ENCODE peak calls at places on chromosome 4, in nine cellular contexts. S is cardiac muscle cell, K is neural progenitor cell, G is pancreas, P is LNCaP clone FGC, B is BE2C, Z is astrocyte of the cerebellum, T is astrocyte of the spinal cord, V is brain microvascular endothelial cell. D is an unnamed sample.

GRCh38 chr4:8746523-8747466 is 124.8 kb downstream of the HMX1 start:
- DNase-seq in S (no peak), K (no peak), G (no peak), P (no peak), B (no peak), Z (no peak), T (no peak), V (no peak), D (no peak)

GRCh38 chr4:84623661-84624060 is 40.7 kb downstream of the CDS1 start:
- DNase-seq in S (no peak), K (no peak), G (no peak), P (no peak), B (no peak), Z (no peak), T (no peak), V (no peak), D (no peak)

GRCh38 chr4:182245041-182245440 is 1.8 kb downstream of the TENM3 start:
- DNase-seq in S (no peak), K (peak), G (no peak), P (no peak), B (no peak), Z (no peak), T (no peak), V (no peak), D (no peak)

GRCh38 chr4:100935090-100935489 is 412.2 kb downstream of the PPP3CA start:
- DNase-seq in S (no peak), K (no peak), G (no peak), P (peak), B (no peak), Z (no peak), T (no peak), V (no peak), D (no peak)

GRCh38 chr4:72858328-72858727 is 211.2 kb downstream of the COX18 start:
- DNase-seq in S (peak), K (no peak), G (no peak), P (no peak), B (no peak), Z (peak), T (peak), V (peak), D (no peak)

GRCh38 chr4:158523990-158524545 is 2.4 kb downstream of the RXFP1 start:
- DNase-seq in S (no peak), K (no peak), G (no peak), P (peak), B (no peak), Z (no peak), T (no peak), V (no peak), D (no peak)

GRCh38 chr4:84547211-84547610 is 35.7 kb upstream of the CDS1 start:
- DNase-seq in S (peak), K (no peak), G (no peak), P (no peak), B (no peak), Z (no peak), T (no peak), V (no peak), D (no peak)

GRCh38 chr4:150495550-150495949 is 86.4 kb upstream of the MAB21L2 start:
- DNase-seq in S (no peak), K (peak), G (no peak), P (no peak), B (no peak), Z (no peak), T (no peak), V (no peak), D (no peak)

GRCh38 chr4:57148831-57149230 is 38.6 kb upstream of the IGFBP7 start:
- DNase-seq in S (peak), K (no peak), G (no peak), P (no peak), B (no peak), Z (peak), T (peak), V (peak), D (no peak)

GRCh38 chr4:41143721-41144379 is 70.5 kb downstream of the APBB2 start:
- DNase-seq in S (peak), K (no peak), G (no peak), P (no peak), B (no peak), Z (no peak), T (no peak), V (no peak), D (no peak)

GRCh38 chr4:98643760-98644159 is 14.7 kb downstream of the TSPAN5 start:
- DNase-seq in S (no peak), K (no peak), G (no peak), P (no peak), B (no peak), Z (no peak), T (no peak), V (no peak), D (no peak)

GRCh38 chr4:155639674-155640529 is 26.7 kb upstream of the GUCY1A1 start:
- DNase-seq in S (no peak), K (no peak), G (no peak), P (no peak), B (no peak), Z (no peak), T (no peak), V (no peak), D (no peak)

GRCh38 chr4:163592207-163592606 is 97.7 kb downstream of the TMA16 start:
- DNase-seq in S (no peak), K (no peak), G (no peak), P (no peak), B (no peak), Z (no peak), T (no peak), V (no peak), D (no peak)

GRCh38 chr4:107888237-107888636 is 43.1 kb upstream of the CYP2U1 start:
- DNase-seq in S (no peak), K (peak), G (no peak), P (no peak), B (no peak), Z (no peak), T (no peak), V (no peak), D (no peak)

GRCh38 chr4:89838005-89838404 is 1.0 kb upstream of the SNCA start:
- DNase-seq in S (peak), K (peak), G (no peak), P (no peak), B (no peak), Z (no peak), T (peak), V (no peak), D (no peak)

GRCh38 chr4:41525129-41525528 is 12.8 kb upstream of the LIMCH1 start:
- DNase-seq in S (peak), K (peak), G (no peak), P (no peak), B (no peak), Z (peak), T (peak), V (peak), D (no peak)

DNA sequence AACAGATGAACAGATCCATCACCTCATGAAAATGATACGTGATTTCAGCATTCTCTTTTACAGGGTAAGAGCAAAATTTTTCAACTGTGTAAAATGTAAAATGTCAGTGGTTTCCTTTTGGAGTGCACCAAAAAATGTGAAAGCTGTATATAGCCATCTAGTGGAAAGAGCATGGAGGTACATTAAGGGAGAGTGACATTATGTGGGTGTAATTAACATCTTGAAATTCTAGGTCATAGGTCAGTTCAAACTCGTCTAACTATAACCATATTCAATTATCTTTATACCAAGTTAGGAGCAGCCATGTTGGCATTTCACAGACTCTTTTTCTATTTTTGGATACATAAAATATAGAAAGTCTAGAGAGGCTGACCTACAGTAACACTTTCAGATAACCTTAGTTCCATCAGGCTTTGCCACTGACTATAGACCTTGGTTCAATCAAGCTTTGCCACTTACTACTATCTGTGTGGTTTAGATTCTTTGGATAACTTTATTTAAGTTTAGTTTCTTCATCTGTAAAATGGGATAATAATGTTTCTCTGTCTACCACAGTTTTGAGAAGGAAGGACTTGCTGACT is 30.2 kb downstream of the NEIL3 start:
- DNase-seq in S (peak), K (no peak), G (no peak), P (no peak), B (no peak), Z (peak), T (peak), V (no peak), D (no peak)
- TF ChIP-seq CTCF in S (peak), K (peak), G (peak), P (peak), B (peak), Z (peak), T (peak), V (peak), D (peak)

DNA sequence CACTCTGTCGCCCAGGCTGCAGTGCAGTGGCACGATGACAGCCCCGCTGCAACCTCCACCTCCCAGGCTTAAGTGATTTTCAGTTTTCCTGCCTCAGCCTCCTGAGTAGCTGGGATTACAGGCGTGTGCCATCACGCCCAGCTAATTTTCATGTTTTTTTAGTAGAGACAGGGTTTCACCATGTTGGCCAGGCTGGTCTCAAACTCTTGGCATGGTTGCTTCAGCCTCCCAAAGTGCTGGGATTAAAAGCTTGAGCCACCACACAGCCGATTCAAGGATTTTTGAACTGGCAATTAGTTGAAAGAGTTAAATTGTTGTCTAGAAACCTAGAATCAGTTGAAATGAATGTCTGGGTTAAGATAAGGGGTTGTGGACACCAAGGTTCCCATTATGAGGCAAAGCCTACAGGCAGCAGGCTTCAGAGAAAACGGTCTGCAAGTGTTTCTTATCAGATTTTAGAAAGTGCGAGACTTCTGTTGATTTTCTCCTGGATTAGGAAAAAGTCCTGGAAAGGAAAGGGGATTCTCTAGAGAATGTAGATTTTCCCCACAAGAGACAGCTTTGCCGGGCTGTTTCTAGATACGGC is 8.3 kb upstream of the CCNI start:
- DNase-seq in S (no peak), K (no peak), G (no peak), P (no peak), B (no peak), Z (no peak), T (no peak), V (no peak), D (no peak)
- H3K4me3 ChIP-seq in S (no peak), K (no peak), G (no peak), P (no peak), B (no peak), Z (no peak), T (no peak), V (no peak), D (no peak)

GRCh38 chr4:102521570-102522553 is 20.7 kb downstream of the NFKB1 start:
- DNase-seq in S (no peak), K (no peak), G (no peak), P (no peak), B (no peak), Z (no peak), T (no peak), V (no peak), D (no peak)
- TF ChIP-seq CTCF in S (no peak), K (no peak), G (no peak), P (no peak), B (no peak), Z (no peak), T (no peak), V (no peak), D (no peak)

GRCh38 chr4:165095291-165095690 is 17.4 kb downstream of the TMEM192 start:
- DNase-seq in S (no peak), K (no peak), G (no peak), P (no peak), B (no peak), Z (no peak), T (no peak), V (no peak), D (no peak)

GRCh38 chr4:165096776-165097175 is 15.9 kb downstream of the TMEM192 start:
- DNase-seq in S (peak), K (peak), G (no peak), P (no peak), B (no peak), Z (no peak), T (peak), V (peak), D (no peak)

DNA sequence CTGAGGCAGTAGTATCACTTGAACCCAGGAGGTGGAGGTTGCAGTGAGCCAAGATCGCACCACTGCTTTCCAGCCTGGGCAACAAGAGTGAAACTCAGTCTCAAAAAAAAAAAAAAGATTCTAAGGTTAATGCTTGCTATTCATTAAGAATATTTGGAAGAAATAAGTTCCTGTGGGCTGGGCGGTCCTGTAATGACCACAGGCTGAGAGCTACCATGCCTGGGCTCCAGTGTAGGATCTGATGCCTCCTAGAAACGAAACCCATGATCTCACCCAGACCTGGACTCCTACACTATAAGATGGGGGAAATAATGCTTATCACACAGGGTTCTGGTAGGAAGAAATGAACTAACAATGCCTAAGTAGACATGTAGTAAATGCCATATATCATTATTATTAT is 17.8 kb downstream of the TMEM192 start:
- DNase-seq in S (no peak), K (no peak), G (no peak), P (no peak), B (no peak), Z (no peak), T (no peak), V (no peak), D (no peak)
- H3K4me3 ChIP-seq in S (no peak), K (no peak), G (no peak), P (no peak), B (no peak), Z (no peak), T (no peak), V (no peak), D (no peak)

GRCh38 chr4:6586715-6587325 is 11.8 kb downstream of the MAN2B2 start:
- DNase-seq in S (no peak), K (no peak), G (no peak), P (no peak), B (no peak), Z (no peak), T (no peak), V (no peak), D (no peak)
- TF ChIP-seq CTCF in S (no peak), K (no peak), G (no peak), P (no peak), B (no peak), Z (no peak), T (no peak), V (no peak), D (no peak)

DNA sequence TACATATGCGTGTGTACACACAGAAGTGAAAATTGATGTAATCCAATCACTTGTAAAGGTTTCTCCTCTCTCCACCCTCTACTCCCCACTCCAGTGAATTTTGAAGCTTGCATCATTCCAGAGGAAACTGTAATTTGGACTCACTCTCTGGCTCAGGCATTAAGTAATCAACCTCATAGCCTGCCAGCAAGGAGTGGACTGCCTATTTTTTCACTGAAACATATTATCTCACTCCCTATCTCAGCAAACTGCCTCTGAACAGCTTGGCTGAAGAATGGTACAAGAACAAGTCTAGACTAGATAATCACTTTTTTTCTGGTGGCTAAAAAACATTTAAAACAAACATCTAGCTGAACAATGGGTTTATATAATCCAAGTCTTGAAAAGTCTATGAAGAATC is 124.2 kb downstream of the C4orf51 start:
- DNase-seq in S (peak), K (no peak), G (no peak), P (no peak), B (no peak), Z (peak), T (peak), V (peak), D (no peak)
- H3K4me3 ChIP-seq in S (no peak), K (no peak), G (no peak), P (no peak), B (no peak), Z (no peak), T (no peak), V (no peak), D (no peak)

GRCh38 chr4:138669479-138670165 is 346.0 kb upstream of the NOCT start:
- DNase-seq in S (peak), K (no peak), G (no peak), P (no peak), B (no peak), Z (peak), T (peak), V (peak), D (no peak)

GRCh38 chr4:138670681-138671080 is 344.9 kb upstream of the NOCT start:
- DNase-seq in S (no peak), K (no peak), G (no peak), P (no peak), B (no peak), Z (no peak), T (no peak), V (no peak), D (no peak)

GRCh38 chr4:138666366-138666765 is 349.2 kb upstream of the NOCT start:
- DNase-seq in S (no peak), K (no peak), G (no peak), P (no peak), B (no peak), Z (no peak), T (no peak), V (no peak), D (no peak)

GRCh38 chr4:138665851-138666250 is 349.7 kb upstream of the NOCT start:
- DNase-seq in S (no peak), K (no peak), G (no peak), P (no peak), B (no peak), Z (no peak), T (no peak), V (no peak), D (no peak)

DNA sequence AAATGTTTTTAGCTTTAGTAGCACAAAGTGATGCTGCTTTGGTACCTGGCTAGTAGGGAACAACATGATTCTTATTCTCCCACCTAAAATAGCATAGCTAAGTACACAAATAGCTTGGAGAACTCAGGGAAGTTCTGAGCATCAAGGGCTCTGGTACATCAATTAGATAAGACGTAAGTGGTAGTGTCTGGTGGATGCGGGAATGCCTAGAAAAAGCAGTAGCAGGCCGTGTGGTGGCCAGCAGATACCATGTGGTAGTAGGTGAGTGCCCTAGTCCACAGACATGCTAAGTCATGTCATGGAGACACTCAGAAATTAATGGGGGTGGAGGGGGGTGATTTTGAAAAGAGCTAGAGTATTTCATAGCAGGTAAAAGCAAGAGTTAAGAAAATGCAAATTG is 347.3 kb upstream of the NOCT start:
- DNase-seq in S (no peak), K (no peak), G (no peak), P (no peak), B (peak), Z (no peak), T (no peak), V (no peak), D (no peak)
- TF ChIP-seq CTCF in S (no peak), K (no peak), G (no peak), P (no peak), B (no peak), Z (no peak), T (no peak), V (no peak), D (no peak)

GRCh38 chr4:141636771-141637460 is 533 bp downstream of the IL15 start:
- DNase-seq in S (peak), K (peak), G (peak), P (no peak), B (peak), Z (no peak), T (peak), V (no peak), D (peak)
- H3K4me3 ChIP-seq in S (peak), K (peak), G (peak), P (peak), B (peak), Z (peak), T (peak), V (peak), D (peak)

GRCh38 chr4:2402453-2402852 is 16.0 kb downstream of the ZFYVE28 start:
- DNase-seq in S (no peak), K (no peak), G (no peak), P (no peak), B (no peak), Z (no peak), T (no peak), V (no peak), D (no peak)
- TF ChIP-seq CTCF in S (no peak), K (no peak), G (no peak), P (no peak), B (no peak), Z (no peak), T (no peak), V (no peak), D (no peak)